ENCODE peak calls at places on chromosomes 13 and 19, in four cellular contexts. O is H1, G is SK-N-SH, H is Panc1. S is an unnamed sample. For H3K4me1, the result is how much of the 10 kb centered on the place peaks cover.

GRCh38 chr13:30998548-30999140 is 66.2 kb downstream of the TEX26 start:
- DNase-seq in O (no peak), G (peak), H (no peak), S (no peak)

GRCh38 chr19:10433131-10433536 is 12.8 kb downstream of the PDE4A start:
- DNase-seq in O (no peak), G (no peak), H (no peak), S (no peak)

GRCh38 chr13:66111628-66112027 is 1118.5 kb downstream of the PCDH9 start:
- DNase-seq in O (no peak), G (no peak), H (no peak), S (no peak)

GRCh38 chr19:11446652-11447301 is 11.3 kb downstream of the PRKCSH start:
- DNase-seq in O (peak), G (peak), H (no peak), S (peak)

GRCh38 chr19:1883784-1884183 is 1.5 kb downstream of the ABHD17A start:
- DNase-seq in O (no peak), G (no peak), H (no peak), S (no peak)

GRCh38 chr13:110521946-110522345 is 39.6 kb downstream of the RAB20 start:
- DNase-seq in O (no peak), G (no peak), H (no peak), S (no peak)

GRCh38 chr19:10593820-10594637 is 6.9 kb upstream of the AP1M2 start:
- DNase-seq in O (no peak), G (no peak), H (no peak), S (no peak)

GRCh38 chr19:41376241-41376997 is at the start of gene TMEM91:
- DNase-seq in O (peak), G (peak), H (no peak), S (no peak)

GRCh38 chr19:10520652-10521318 is 3.5 kb upstream of the S1PR5 start:
- DNase-seq in O (no peak), G (peak), H (no peak), S (no peak)

DNA sequence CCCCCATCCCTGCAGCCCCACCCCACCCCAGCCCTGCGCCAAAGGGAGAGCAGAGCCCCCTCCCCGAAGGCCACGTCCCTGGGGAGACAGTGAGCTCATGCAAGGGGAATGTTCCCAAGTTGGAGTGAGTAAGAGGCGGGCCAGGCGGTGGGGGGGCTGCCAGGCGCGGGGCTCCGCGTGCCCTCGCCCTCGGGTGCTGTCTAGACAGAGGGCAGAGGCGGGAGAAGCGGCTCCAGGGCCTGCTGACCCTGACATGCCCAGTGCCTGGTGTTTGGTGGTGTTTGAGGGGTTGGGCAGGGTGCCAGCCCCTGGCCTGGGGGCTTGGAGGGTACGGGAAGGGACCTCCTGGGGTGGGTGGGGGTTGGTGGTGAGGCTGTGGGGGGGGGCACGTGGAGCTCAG is 1.0 kb downstream of the FSTL3 start:
- DNase-seq in O (no peak), G (peak), H (no peak), S (no peak)
- H3K4me1 ChIP-seq in O (under half), G (under half), H (under half), S (half or more)

GRCh38 chr19:38378866-38379265 is 4.5 kb downstream of the PSMD8 start:
- DNase-seq in O (no peak), G (no peak), H (no peak), S (no peak)
- TF ChIP-seq SIN3A in O (no peak), G (no peak), H (no peak), S (no peak)

GRCh38 chr19:15307169-15307568 is 25.2 kb downstream of the BRD4 start:
- DNase-seq in O (no peak), G (no peak), H (no peak), S (no peak)
- H3K4me1 ChIP-seq in O (under half), G (under half), H (under half), S (under half)

GRCh38 chr13:51643114-51643881 is 59.0 kb downstream of the WDFY2 start:
- DNase-seq in O (no peak), G (no peak), H (no peak), S (no peak)

GRCh38 chr13:51644649-51645048 is 60.4 kb downstream of the WDFY2 start:
- DNase-seq in O (no peak), G (no peak), H (no peak), S (no peak)

GRCh38 chr13:51645154-51645650 is 60.9 kb downstream of the WDFY2 start:
- DNase-seq in O (no peak), G (no peak), H (no peak), S (no peak)

GRCh38 chr13:51646041-51646670 is 61.9 kb downstream of the WDFY2 start:
- DNase-seq in O (peak), G (no peak), H (no peak), S (no peak)

GRCh38 chr13:51643882-51644281 is 59.6 kb downstream of the WDFY2 start:
- DNase-seq in O (no peak), G (no peak), H (no peak), S (no peak)
- TF ChIP-seq SIN3A in O (no peak), G (peak), H (no peak), S (no peak)

GRCh38 chr19:47100290-47100689 is 13.3 kb downstream of the ZC3H4 start:
- DNase-seq in O (no peak), G (no peak), H (no peak), S (no peak)
- H3K4me1 ChIP-seq in O (under half), G (under half), H (under half), S (under half)

GRCh38 chr19:3359850-3360493 is 6.4 kb upstream of the NFIC start:
- DNase-seq in O (no peak), G (peak), H (no peak), S (peak)
- TF ChIP-seq SIN3A in O (no peak), G (no peak), H (no peak), S (peak)

DNA sequence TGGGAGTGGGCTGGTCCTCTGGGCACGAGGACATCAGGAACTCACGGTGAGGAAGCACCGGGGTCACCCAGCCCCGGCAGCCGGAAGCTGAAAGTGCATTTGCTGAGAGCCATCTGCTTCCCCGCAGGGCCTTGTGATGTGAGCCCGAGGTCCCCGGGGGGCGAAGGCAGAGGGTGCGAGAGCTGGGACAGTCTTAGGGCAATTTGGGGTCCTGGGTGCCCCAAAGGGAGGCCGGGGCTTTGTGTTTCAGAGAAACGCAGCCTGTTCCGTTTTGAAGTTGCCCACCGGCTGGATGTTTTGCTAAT is 4.8 kb downstream of the F2RL3 start:
- DNase-seq in O (no peak), G (no peak), H (no peak), S (no peak)
- H3K4me1 ChIP-seq in O (under half), G (under half), H (under half), S (half or more)

GRCh38 chr19:34277244-34277643 is 22.9 kb downstream of the GARRE1 start:
- DNase-seq in O (no peak), G (no peak), H (no peak), S (no peak)

GRCh38 chr19:34274827-34275625 is 20.7 kb downstream of the GARRE1 start:
- DNase-seq in O (no peak), G (no peak), H (no peak), S (no peak)

GRCh38 chr19:34278783-34279182 is 24.4 kb downstream of the GARRE1 start:
- DNase-seq in O (no peak), G (no peak), H (no peak), S (no peak)

GRCh38 chr19:34275705-34276104 is 21.4 kb downstream of the GARRE1 start:
- DNase-seq in O (no peak), G (no peak), H (no peak), S (no peak)

GRCh38 chr19:34276614-34277013 is 22.3 kb downstream of the GARRE1 start:
- DNase-seq in O (no peak), G (no peak), H (no peak), S (no peak)
- TF ChIP-seq SIN3A in O (no peak), G (no peak), H (no peak), S (no peak)

S was measured in K562.